ENCODE peak calls at places on chromosomes 12 and 14, in six cellular contexts. R, H, E, V, F and I are unnamed samples.
A peak's percentile ranks its signal among the peaks of the same experiment; 100 is the strongest.

GRCh38 chr14:90487462-90487861 is 90.6 kb downstream of the CALM1 start:
- DNase-seq in F (no peak), V (no peak), E (no peak), H (no peak), R (no peak), I (no peak)

GRCh38 chr12:26810330-26810729 is 22.7 kb downstream of the ITPR2 start:
- DNase-seq in H (no peak), V (peak; percentile 66), R (peak; percentile 13), E (peak; percentile 63), F (no peak), I (no peak)

GRCh38 chr14:94681300-94682060 is 69.3 kb downstream of the SERPINA3 start:
- DNase-seq in H (peak; percentile 15), E (no peak), F (no peak), R (no peak), V (peak; percentile 93), I (peak; percentile 56)

GRCh38 chr12:46303039-46303666 is 34.3 kb upstream of the SLC38A1 start:
- DNase-seq in V (peak; percentile 54), E (peak; percentile 21), F (no peak), R (peak; percentile 47), H (peak; percentile 82), I (peak; percentile 57)

GRCh38 chr14:28879571-28879970 is 113.0 kb downstream of the FOXG1 start:
- DNase-seq in H (no peak), R (no peak), E (no peak), V (no peak), F (no peak), I (peak; percentile 4)

GRCh38 chr12:19183121-19183838 is 53.7 kb downstream of the PLEKHA5 start:
- DNase-seq in R (peak; percentile 44), H (no peak), E (no peak), F (no peak), V (peak; percentile 57), I (no peak)

GRCh38 chr14:74459289-74459946 is 33.4 kb upstream of the SYNDIG1L start:
- DNase-seq in F (no peak), V (peak; percentile 69), E (no peak), H (peak; percentile 13), R (peak; percentile 47), I (peak; percentile 36)

GRCh38 chr12:66664076-66664475 is 14.8 kb downstream of the GRIP1 start:
- DNase-seq in V (no peak), R (no peak), F (no peak), H (no peak), E (no peak), I (no peak)

GRCh38 chr12:9372202-9372601 is 164.0 kb upstream of the PZP start:
- DNase-seq in R (no peak), F (peak; percentile 7), E (no peak), H (no peak), V (peak; percentile 62), I (peak; percentile 34)

GRCh38 chr14:64095620-64096019 is 198.6 kb downstream of the ESR2 start:
- DNase-seq in R (no peak), E (no peak), H (no peak), V (peak; percentile 40), F (no peak), I (no peak)

GRCh38 chr14:104282332-104283196 is 144.2 kb downstream of the KIF26A start:
- DNase-seq in V (no peak), H (peak; percentile 78), E (no peak), F (no peak), R (no peak), I (no peak)

GRCh38 chr12:49535921-49536525 is 2.8 kb upstream of the KCNH3 start:
- DNase-seq in V (no peak), R (no peak), H (no peak), E (no peak), F (no peak), I (no peak)

GRCh38 chr12:43104524-43104923 is 447.5 kb downstream of the ADAMTS20 start:
- DNase-seq in V (no peak), E (no peak), F (no peak), H (no peak), R (peak; percentile 40), I (peak; percentile 60)

GRCh38 chr12:45726594-45727300 is 2.8 kb upstream of the ARID2 start:
- DNase-seq in F (peak; percentile 93), R (peak; percentile 58), H (peak; percentile 67), V (peak; percentile 51), E (peak; percentile 63), I (peak; percentile 51)

GRCh38 chr14:59576332-59577294 is at the start of gene CCDC175:
- DNase-seq in E (peak; percentile 61), F (no peak), H (peak; percentile 95), V (peak; percentile 95), R (peak; percentile 98), I (peak; percentile 69)

GRCh38 chr12:131775124-131775903 is 52.9 kb upstream of the MMP17 start:
- DNase-seq in V (no peak), R (no peak), H (no peak), E (no peak), F (no peak), I (no peak)

GRCh38 chr14:23299986-23300686 is 2.5 kb downstream of the PPP1R3E start:
- DNase-seq in V (no peak), H (no peak), F (no peak), E (no peak), R (no peak), I (no peak)

GRCh38 chr12:120234643-120235368 is 30.7 kb downstream of the PXN start:
- DNase-seq in V (peak; percentile 98), E (peak; percentile 88), F (peak; percentile 98), R (peak; percentile 45), H (peak; percentile 81), I (peak; percentile 88)

GRCh38 chr12:121581681-121582439 is 1.0 kb upstream of the KDM2B start:
- DNase-seq in V (peak; percentile 75), F (no peak), R (peak; percentile 46), E (no peak), H (no peak), I (no peak)

GRCh38 chr12:51976376-51977160 is 25.1 kb downstream of the ACVR1B start:
- DNase-seq in V (peak; percentile 37), R (peak; percentile 65), E (no peak), F (no peak), H (no peak), I (no peak)

GRCh38 chr14:53355581-53356112 is 202.5 kb upstream of the DDHD1 start:
- DNase-seq in E (no peak), F (no peak), R (peak; percentile 8), V (peak; percentile 100), H (no peak), I (peak; percentile 80)

GRCh38 chr12:124315316-124315924 is 20.5 kb downstream of the RFLNA start:
- DNase-seq in V (no peak), H (no peak), R (no peak), F (no peak), E (no peak), I (no peak)

GRCh38 chr12:44875954-44876553 is at the start of gene NELL2:
- DNase-seq in R (peak; percentile 56), F (no peak), E (no peak), V (peak; percentile 84), H (peak; percentile 61), I (peak; percentile 96)

DNA sequence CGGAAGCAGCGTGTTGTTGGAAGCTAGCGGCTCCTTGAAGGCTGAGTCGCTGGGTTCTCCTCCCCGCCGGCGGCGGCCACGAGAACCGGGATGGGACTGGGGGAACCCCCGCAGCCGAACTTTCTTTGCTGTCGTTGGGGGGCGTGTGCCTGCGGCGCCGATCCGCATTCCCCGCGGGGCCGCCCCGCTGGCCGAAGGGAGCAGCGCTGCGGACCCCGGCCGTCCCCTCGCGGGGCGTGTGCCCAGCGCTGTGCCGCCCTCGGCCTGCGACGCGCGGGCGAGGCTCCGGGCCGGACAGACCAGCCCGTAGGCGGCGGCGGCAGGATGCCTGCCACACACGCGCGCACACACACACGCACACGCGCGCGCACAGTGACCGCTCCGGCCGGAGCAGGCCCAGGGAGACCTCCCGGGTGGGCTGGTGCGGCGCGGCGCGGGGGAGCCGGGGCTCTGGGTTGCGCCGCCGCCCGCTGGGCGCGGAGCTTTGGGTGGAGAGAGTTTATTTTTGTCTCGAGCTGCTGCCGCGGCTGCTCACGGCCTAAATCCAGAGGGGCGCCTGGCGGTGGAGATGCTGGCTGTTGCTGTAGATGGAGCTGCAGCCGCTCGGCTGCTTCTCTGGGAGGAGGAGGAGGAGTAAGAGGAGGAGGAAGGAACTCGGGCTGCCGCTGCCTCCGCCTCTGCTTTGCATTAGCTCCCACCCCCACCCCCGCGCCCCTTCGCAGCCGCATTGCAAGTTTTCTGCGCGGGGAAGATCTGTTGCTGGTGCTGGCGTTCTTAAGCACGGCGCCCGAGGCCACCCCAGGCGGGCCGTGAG is at the start of gene SAMD4A:
- DNase-seq in R (peak; percentile 78), H (peak; percentile 74), F (peak; percentile 95), E (peak; percentile 82), V (peak; percentile 92), I (peak; percentile 92)
- H3K4me1 ChIP-seq in R (peaks cover 40% of the 10 kb centered on the region), H (peaks cover 14% of the 10 kb centered on the region), F (peaks cover 37% of the 10 kb centered on the region), E (peaks cover 38% of the 10 kb centered on the region), V (peaks cover 4% of the 10 kb centered on the region), I (peaks cover 28% of the 10 kb centered on the region)

GRCh38 chr12:53051058-53051880 is 1.4 kb downstream of the TNS2 start:
- DNase-seq in F (no peak), R (no peak), V (peak; percentile 54), H (peak; percentile 54), E (peak; percentile 75), I (no peak)
- H3K4me3 ChIP-seq in F (peak overlapping the region; percentile 80), R (no peak overlapping the region), V (no peak overlapping the region), H (no peak overlapping the region), E (peak overlapping the region; percentile 72), I (no peak overlapping the region)

DNA sequence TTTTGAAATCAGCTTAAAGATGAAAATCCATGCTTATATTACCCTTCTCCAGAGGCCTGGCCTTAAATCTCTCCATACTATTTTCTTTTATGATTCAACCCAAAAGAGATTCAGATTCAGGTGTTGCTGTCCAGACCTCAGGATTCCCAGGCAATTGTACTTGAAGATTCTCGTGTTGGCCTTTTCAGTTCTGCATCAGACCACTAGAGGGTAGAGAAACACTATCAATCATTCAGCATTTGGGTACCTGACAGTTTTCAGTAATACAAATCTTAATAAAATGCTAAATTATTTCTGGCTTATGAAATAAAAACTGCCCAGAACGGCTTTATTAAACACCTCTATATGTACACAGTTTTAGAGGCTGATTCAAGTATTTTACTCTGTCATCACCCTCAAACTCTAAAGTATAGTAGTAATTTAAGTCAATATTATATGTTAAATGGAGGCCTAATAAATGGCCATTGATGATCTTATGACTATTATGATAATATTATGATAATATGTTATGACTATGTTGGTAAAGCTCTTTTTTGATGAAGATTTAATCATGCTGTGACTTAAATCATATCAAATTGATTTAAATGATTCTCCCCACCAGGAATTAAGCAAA is 301.1 kb downstream of the DUSP6 start:
- DNase-seq in V (peak; percentile 77), R (peak; percentile 71), H (peak; percentile 70), F (peak; percentile 42), E (peak; percentile 44), I (peak; percentile 86)
- H3K4me1 ChIP-seq in V (no peaks in the 10 kb centered on the region), R (no peaks in the 10 kb centered on the region), H (no peaks in the 10 kb centered on the region), F (no peaks in the 10 kb centered on the region), E (no peaks in the 10 kb centered on the region), I (peaks cover 66% of the 10 kb centered on the region)

DNA sequence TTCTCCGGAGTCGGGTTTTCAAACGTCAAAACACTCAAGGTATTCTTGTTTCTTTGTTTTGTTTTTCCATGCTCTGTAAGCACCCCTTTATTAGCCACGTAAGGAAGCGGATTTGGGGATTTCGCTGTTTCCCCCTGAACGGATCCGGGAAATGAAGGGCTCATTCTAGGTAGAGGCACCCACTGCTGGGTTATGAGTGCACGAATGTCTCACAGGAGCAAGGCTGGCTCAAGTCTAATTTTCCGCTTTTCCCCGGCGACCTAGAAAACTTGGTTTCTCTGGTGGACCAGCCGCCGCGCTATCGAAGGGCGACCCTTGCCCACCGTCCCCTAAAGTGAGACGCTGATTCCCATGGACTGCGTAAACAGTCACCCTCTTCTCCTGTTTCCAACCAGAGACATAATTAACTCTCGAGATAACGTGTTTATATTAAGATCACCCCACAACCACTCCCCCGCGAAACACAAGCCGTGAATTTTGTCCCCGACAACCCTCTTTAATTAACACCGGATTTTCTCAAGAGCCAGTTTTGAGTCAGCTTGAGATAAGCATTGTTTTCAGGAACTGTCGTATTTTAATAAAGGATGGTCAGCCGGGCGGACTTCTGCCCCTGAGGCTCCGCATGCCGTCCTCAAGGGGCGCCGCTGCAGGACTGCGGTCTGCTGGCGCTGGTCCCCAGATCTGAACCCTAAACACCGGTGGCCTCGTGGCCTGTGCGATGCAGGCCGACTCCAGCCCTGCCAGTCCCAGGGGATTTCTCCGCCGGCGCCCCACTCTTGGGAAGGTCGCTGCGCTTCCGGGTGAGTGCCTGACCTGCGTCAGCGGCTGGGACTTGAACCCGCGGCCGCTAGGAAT is 523 bp upstream of the ABCC9 start:
- DNase-seq in F (no peak), E (peak; percentile 70), H (peak; percentile 22), V (peak; percentile 70), R (peak; percentile 64), I (peak; percentile 1)
- H3K4me3 ChIP-seq in F (peak overlapping the region; percentile 67), E (peak overlapping the region; percentile 63), H (no peak overlapping the region), V (peak overlapping the region; percentile 26), R (peak overlapping the region; percentile 43), I (no peak overlapping the region)